ENCODE peak calls at places on chromosome 9, in four cellular contexts. F, Y, U and J are unnamed samples.

GRCh38 chr9:35940474-35941467 is 17.2 kb downstream of the OR2S2 start:
- DNase-seq in Y (no peak), F (no peak), U (no peak), J (no peak)

GRCh38 chr9:35651964-35652828 is 1.5 kb upstream of the SIT1 start:
- DNase-seq in Y (no peak), U (no peak), F (no peak), J (no peak)

GRCh38 chr9:78115073-78115472 is 83.5 kb upstream of the GNAQ start:
- DNase-seq in F (no peak), Y (no peak), U (no peak), J (no peak)

GRCh38 chr9:90441814-90442213 is 200.8 kb downstream of the DIRAS2 start:
- DNase-seq in U (no peak), F (no peak), Y (no peak), J (peak)

GRCh38 chr9:33466565-33467495 is 6.9 kb downstream of the NOL6 start:
- DNase-seq in U (peak), Y (peak), F (no peak), J (peak)

GRCh38 chr9:133959171-133959570 is 33.0 kb downstream of the VAV2 start:
- DNase-seq in F (no peak), Y (no peak), U (no peak), J (no peak)

GRCh38 chr9:27528278-27528885 is 1.2 kb downstream of the MOB3B start:
- DNase-seq in Y (peak), U (peak), F (no peak), J (no peak)

GRCh38 chr9:7756088-7756487 is 43.5 kb downstream of the DMAC1 start:
- DNase-seq in U (no peak), Y (no peak), F (no peak), J (no peak)

GRCh38 chr9:100784755-100785154 is 206.9 kb downstream of the CAVIN4 start:
- DNase-seq in U (no peak), Y (no peak), F (no peak), J (no peak)

GRCh38 chr9:115170674-115171073 is 52.7 kb upstream of the TNC start:
- DNase-seq in F (no peak), Y (no peak), U (no peak), J (no peak)

GRCh38 chr9:120985759-120986353 is 59.3 kb upstream of the TRAF1 start:
- DNase-seq in U (no peak), Y (no peak), F (peak), J (peak)

GRCh38 chr9:121437891-121438290 is 61.8 kb downstream of the GGTA1 start:
- DNase-seq in U (no peak), F (no peak), Y (no peak), J (no peak)

GRCh38 chr9:79658926-79659325 is 87.2 kb downstream of the TLE4 start:
- DNase-seq in Y (no peak), F (no peak), U (no peak), J (no peak)

GRCh38 chr9:77454668-77455067 is 193.5 kb downstream of the GNA14 start:
- DNase-seq in U (no peak), Y (no peak), F (no peak), J (no peak)

GRCh38 chr9:108832179-108832500 is 23.6 kb downstream of the ACTL7B start:
- DNase-seq in F (no peak), Y (no peak), U (no peak), J (no peak)

GRCh38 chr9:77475641-77476473 is 172.3 kb downstream of the GNA14 start:
- DNase-seq in U (no peak), Y (no peak), F (no peak), J (no peak)

GRCh38 chr9:36900136-36900855 is 133.8 kb downstream of the PAX5 start:
- DNase-seq in F (no peak), Y (no peak), U (no peak), J (no peak)

GRCh38 chr9:88258587-88258986 is 120.3 kb upstream of the SPATA31C2 start:
- DNase-seq in F (no peak), U (no peak), Y (no peak), J (no peak)

GRCh38 chr9:131986576-131986975 is 93.1 kb downstream of the MED27 start:
- DNase-seq in F (no peak), Y (no peak), U (no peak), J (peak)

GRCh38 chr9:24413651-24414050 is 132.0 kb downstream of the IZUMO3 start:
- DNase-seq in Y (no peak), F (no peak), U (no peak), J (no peak)

GRCh38 chr9:113649855-113650206 is 186.3 kb downstream of the RGS3 start:
- DNase-seq in Y (no peak), U (no peak), F (no peak), J (no peak)

GRCh38 chr9:123424131-123424530 is 68.1 kb downstream of the CRB2 start:
- DNase-seq in Y (no peak), F (no peak), U (no peak), J (no peak)